ENCODE peak calls at places on chromosomes 1 and 21, in nine cellular contexts. Z is astrocyte of the hippocampus, U is astrocyte of the spinal cord, N is foreskin fibroblast, W is fibroblast of pulmonary artery, B is OCI-LY7, J is AML-193, M is lung, E is Caco-2. Y is an unnamed sample.

GRCh38 chr1:19205403-19205802 is 4.7 kb downstream of the UBR4 start:
- DNase-seq in Z (no peak), U (no peak), N (no peak), W (no peak), B (no peak), J (no peak), M (no peak), E (no peak), Y (no peak)

GRCh38 chr21:45560106-45561021 is 18.1 kb upstream of the SLC19A1 start:
- DNase-seq in Z (no peak), U (no peak), N (no peak), W (no peak), B (no peak), J (no peak), M (no peak), E (no peak), Y (no peak)

GRCh38 chr1:74396942-74397341 is 115.5 kb downstream of the LRRC53 start:
- DNase-seq in Z (no peak), U (no peak), N (no peak), W (peak; percentile 1), B (no peak), J (no peak), M (no peak), E (no peak), Y (no peak)

GRCh38 chr1:183622884-183623785 is 12.4 kb downstream of the ARPC5 start:
- DNase-seq in Z (peak; percentile 75), U (peak; percentile 65), N (peak; percentile 55), W (peak; percentile 79), B (peak; percentile 82), J (peak; percentile 61), M (peak; percentile 56), E (peak; percentile 65), Y (peak; percentile 23)

GRCh38 chr1:11566042-11566825 is 87.3 kb downstream of the DISP3 start:
- DNase-seq in Z (peak; percentile 29), U (no peak), N (no peak), W (no peak), B (no peak), J (no peak), M (no peak), E (no peak), Y (no peak)

GRCh38 chr1:160837558-160838205 is 25.0 kb downstream of the CD244 start:
- DNase-seq in Z (peak; percentile 46), U (no peak), N (peak; percentile 0), W (peak; percentile 6), B (peak; percentile 97), J (peak; percentile 86), M (no peak), E (no peak), Y (no peak)

GRCh38 chr1:63794927-63795326 is 21.1 kb downstream of the ROR1 start:
- DNase-seq in Z (peak; percentile 94), U (peak; percentile 88), N (no peak), W (no peak), B (no peak), J (no peak), M (peak; percentile 75), E (no peak), Y (no peak)

GRCh38 chr1:185541861-185542260 is 192.3 kb upstream of the HMCN1 start:
- DNase-seq in Z (peak; percentile 70), U (peak; percentile 52), N (no peak), W (peak; percentile 55), B (no peak), J (no peak), M (no peak), E (peak; percentile 40), Y (no peak)

GRCh38 chr1:11990303-11991032 is 10.2 kb downstream of the MFN2 start:
- DNase-seq in Z (peak; percentile 44), U (no peak), N (no peak), W (no peak), B (no peak), J (no peak), M (peak; percentile 55), E (no peak), Y (no peak)

GRCh38 chr1:93905051-93905450 is 4.2 kb downstream of the GCLM start:
- DNase-seq in Z (no peak), U (no peak), N (peak; percentile 7), W (peak; percentile 43), B (no peak), J (no peak), M (no peak), E (no peak), Y (no peak)

GRCh38 chr1:59422921-59423575 is 126.2 kb downstream of the FGGY start:
- DNase-seq in Z (peak; percentile 71), U (no peak), N (no peak), W (peak; percentile 84), B (no peak), J (no peak), M (peak; percentile 80), E (no peak), Y (no peak)

GRCh38 chr1:150987928-150988327 is 5.8 kb downstream of the ANXA9 start:
- DNase-seq in Z (no peak), U (no peak), N (no peak), W (no peak), B (no peak), J (no peak), M (no peak), E (no peak), Y (no peak)

GRCh38 chr1:8702848-8703810 is 114.3 kb downstream of the RERE start:
- DNase-seq in Z (peak; percentile 96), U (peak; percentile 87), N (peak; percentile 92), W (peak; percentile 93), B (peak; percentile 67), J (peak; percentile 53), M (peak; percentile 86), E (peak; percentile 93), Y (peak; percentile 73)